ENCODE peak calls at places on chromosomes 5 and 9, in nine cellular contexts. F, A, V, L, S, Y, O, Q and J are unnamed samples.

GRCh38 chr5:42943931-42944631 is 96.0 kb downstream of the ANXA2R start:
- DNase-seq in V (no peak), Q (no peak), O (no peak), S (peak; percentile 12), F (no peak), Y (no peak), A (no peak), L (no peak), J (peak; percentile 2)

GRCh38 chr9:75235632-75236031 is 147.3 kb downstream of the OSTF1 start:
- DNase-seq in L (no peak), V (no peak), S (no peak), O (no peak), Y (no peak), Q (no peak), A (peak; percentile 49), F (no peak), J (no peak)

GRCh38 chr5:160555836-160556660 is 134.4 kb downstream of the PTTG1 start:
- DNase-seq in A (peak; percentile 85), V (no peak), O (no peak), S (peak; percentile 71), F (no peak), L (no peak), Y (no peak), Q (no peak), J (no peak)

GRCh38 chr5:174724484-174725260 is at the start of gene MSX2:
- DNase-seq in A (peak; percentile 36), Y (peak; percentile 96), F (peak; percentile 82), V (peak; percentile 95), S (peak; percentile 79), O (no peak), Q (no peak), L (peak; percentile 73), J (peak; percentile 12)

GRCh38 chr5:102797485-102797884 is 42.4 kb downstream of the PAM start:
- DNase-seq in O (no peak), Y (no peak), S (no peak), F (no peak), A (no peak), L (no peak), Q (no peak), V (no peak), J (no peak)

GRCh38 chr5:52943285-52943684 is 45.9 kb upstream of the ITGA2 start:
- DNase-seq in A (no peak), S (no peak), O (peak; percentile 34), F (no peak), V (no peak), Y (no peak), Q (no peak), L (no peak), J (no peak)

GRCh38 chr9:70502690-70503089 is 88.2 kb upstream of the KLF9 start:
- DNase-seq in Q (no peak), Y (no peak), S (peak; percentile 43), L (no peak), O (no peak), V (no peak), F (no peak), A (no peak), J (no peak)

GRCh38 chr5:123482258-123482657 is 29.7 kb upstream of the CSNK1G3 start:
- DNase-seq in L (no peak), V (no peak), O (no peak), S (no peak), Q (no peak), A (no peak), Y (no peak), F (no peak), J (no peak)

GRCh38 chr5:54329731-54330709 is 19.6 kb upstream of the ARL15 start:
- DNase-seq in O (no peak), A (peak; percentile 80), L (peak; percentile 44), Q (no peak), S (peak; percentile 96), Y (no peak), F (no peak), V (no peak), J (peak; percentile 63)

GRCh38 chr9:89592201-89592815 is 12.5 kb upstream of the GADD45G start:
- DNase-seq in O (no peak), V (no peak), Y (no peak), Q (peak; percentile 33), A (no peak), F (no peak), S (no peak), L (no peak), J (no peak)